ENCODE peak calls at places on chromosomes 5 and 9, in seven cellular contexts. W is uterus, R is sigmoid colon, F is ovary, E is endothelial cell of umbilical vein, L is esophagus squamous epithelium, D is tibial nerve. P is an unnamed sample.

GRCh38 chr5:95810305-95811125 is 12.0 kb downstream of the GLRX start:
- DNase-seq in W (no peak), R (no peak), F (no peak), E (no peak), L (no peak), D (no peak), P (no peak)

GRCh38 chr5:64637837-64638443 is 52.4 kb upstream of the SHISAL2B start:
- DNase-seq in W (no peak), R (no peak), F (no peak), E (no peak), L (no peak), D (no peak), P (no peak)

GRCh38 chr9:98851730-98852462 is 44.4 kb downstream of the GALNT12 start:
- DNase-seq in W (no peak), R (no peak), F (no peak), E (no peak), L (no peak), D (no peak), P (peak)

GRCh38 chr5:178519155-178519554 is 71.0 kb downstream of the COL23A1 start:
- DNase-seq in W (no peak), R (peak), F (no peak), E (no peak), L (no peak), D (no peak), P (no peak)

GRCh38 chr9:75149841-75150241 is 61.5 kb downstream of the OSTF1 start:
- DNase-seq in W (no peak), R (no peak), F (no peak), E (no peak), L (no peak), D (no peak), P (no peak)

GRCh38 chr5:142426129-142426641 is 101.4 kb upstream of the SPRY4 start:
- DNase-seq in W (no peak), R (peak), F (no peak), E (peak), L (no peak), D (no peak), P (peak)

GRCh38 chr9:124780060-124780756 is 3.3 kb downstream of the OLFML2A start:
- DNase-seq in W (peak), R (peak), F (no peak), E (no peak), L (no peak), D (no peak), P (no peak)

GRCh38 chr9:98538626-98539031 is 170.1 kb downstream of the GABBR2 start:
- DNase-seq in W (no peak), R (no peak), F (no peak), E (no peak), L (no peak), D (no peak), P (peak)

GRCh38 chr9:125815568-125815967 is 68.4 kb downstream of the PBX3 start:
- DNase-seq in W (no peak), R (no peak), F (no peak), E (no peak), L (no peak), D (no peak), P (no peak)

GRCh38 chr5:128455861-128456361 is 82.1 kb downstream of the FBN2 start:
- DNase-seq in W (no peak), R (no peak), F (no peak), E (no peak), L (no peak), D (no peak), P (no peak)

GRCh38 chr5:57776035-57776434 is 293.4 kb upstream of the ACTBL2 start:
- DNase-seq in W (no peak), R (no peak), F (no peak), E (no peak), L (no peak), D (no peak), P (no peak)

GRCh38 chr9:88580961-88581360 is 46.0 kb downstream of the NXNL2 start:
- DNase-seq in W (no peak), R (no peak), F (no peak), E (no peak), L (no peak), D (no peak), P (no peak)

GRCh38 chr5:675111-675875 is 17.9 kb downstream of the TPPP start:
- DNase-seq in W (peak), R (peak), F (peak), E (no peak), L (no peak), D (no peak), P (no peak)
- TF ChIP-seq POLR2A in W (no peak), R (no peak), F (no peak), E (no peak), L (no peak), D (no peak), P (no peak)

DNA sequence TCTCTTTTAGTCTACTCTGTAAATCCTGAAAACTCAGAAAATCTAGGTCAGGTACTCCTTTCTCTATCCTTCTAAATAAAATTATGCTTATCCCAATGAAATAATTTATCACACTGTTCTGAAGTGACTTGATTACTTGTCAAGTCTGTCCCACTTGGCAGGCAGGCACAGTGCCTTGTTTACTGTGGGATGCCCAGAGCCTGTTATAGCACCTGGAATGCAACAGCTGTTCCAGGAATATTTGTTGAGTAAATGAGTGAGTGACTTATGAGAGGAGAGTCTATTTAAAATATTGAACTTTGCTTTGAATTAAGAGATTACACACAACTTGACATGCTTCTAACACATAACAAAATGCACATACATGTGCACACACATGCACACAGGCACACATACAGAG is 130.0 kb downstream of the MPDZ start:
- DNase-seq in W (no peak), R (no peak), F (no peak), E (no peak), L (no peak), D (no peak), P (no peak)
- H3K4me3 ChIP-seq in W (no peak), R (no peak), F (no peak), E (no peak), L (no peak), D (no peak), P (no peak)

GRCh38 chr5:66818304-66818934 is 222.2 kb downstream of the MAST4 start:
- DNase-seq in W (no peak), R (no peak), F (no peak), E (no peak), L (no peak), D (no peak), P (no peak)
- H3K27ac ChIP-seq in W (no peak), R (no peak), F (no peak), E (no peak), L (no peak), D (no peak), P (no peak)

GRCh38 chr9:68791169-68791568 is 86.1 kb downstream of the PIP5K1B start:
- DNase-seq in W (no peak), R (no peak), F (no peak), E (no peak), L (no peak), D (no peak), P (no peak)

GRCh38 chr9:68782546-68782945 is 77.5 kb downstream of the PIP5K1B start:
- DNase-seq in W (no peak), R (no peak), F (no peak), E (no peak), L (no peak), D (no peak), P (no peak)

GRCh38 chr9:68781866-68782265 is 76.8 kb downstream of the PIP5K1B start:
- DNase-seq in W (no peak), R (no peak), F (no peak), E (no peak), L (no peak), D (no peak), P (no peak)

GRCh38 chr9:68780735-68781134 is 75.7 kb downstream of the PIP5K1B start:
- DNase-seq in W (no peak), R (no peak), F (no peak), E (no peak), L (no peak), D (no peak), P (no peak)

GRCh38 chr9:68785965-68786364 is 80.9 kb downstream of the PIP5K1B start:
- DNase-seq in W (no peak), R (no peak), F (no peak), E (peak), L (no peak), D (no peak), P (no peak)
- TF ChIP-seq POLR2A in W (no peak), R (no peak), F (no peak), E (no peak), L (no peak), D (no peak), P (no peak)

GRCh38 chr9:78542491-78543175 is 245.7 kb downstream of the PSAT1 start:
- DNase-seq in W (no peak), R (no peak), F (no peak), E (no peak), L (no peak), D (no peak), P (no peak)
- H3K4me3 ChIP-seq in W (no peak), R (no peak), F (no peak), E (no peak), L (no peak), D (no peak), P (no peak)

GRCh38 chr5:140344683-140345423 is 1.6 kb downstream of the HBEGF start:
- DNase-seq in W (no peak), R (no peak), F (no peak), E (no peak), L (no peak), D (no peak), P (no peak)
- H3K27ac ChIP-seq in W (peak), R (peak), F (no peak), E (peak), L (peak), D (peak), P (peak)

GRCh38 chr5:88860501-88860900 is 22.5 kb downstream of the MEF2C start:
- DNase-seq in W (no peak), R (no peak), F (no peak), E (no peak), L (no peak), D (no peak), P (no peak)
- TF ChIP-seq POLR2A in W (no peak), R (no peak), F (no peak), E (no peak), L (no peak), D (no peak), P (no peak)

GRCh38 chr9:137605146-137606004 is at the start of gene ARRDC1:
- DNase-seq in W (peak), R (peak), F (peak), E (peak), L (peak), D (peak), P (peak)
- H3K4me3 ChIP-seq in W (peak), R (peak), F (peak), E (peak), L (peak), D (peak), P (peak)

DNA sequence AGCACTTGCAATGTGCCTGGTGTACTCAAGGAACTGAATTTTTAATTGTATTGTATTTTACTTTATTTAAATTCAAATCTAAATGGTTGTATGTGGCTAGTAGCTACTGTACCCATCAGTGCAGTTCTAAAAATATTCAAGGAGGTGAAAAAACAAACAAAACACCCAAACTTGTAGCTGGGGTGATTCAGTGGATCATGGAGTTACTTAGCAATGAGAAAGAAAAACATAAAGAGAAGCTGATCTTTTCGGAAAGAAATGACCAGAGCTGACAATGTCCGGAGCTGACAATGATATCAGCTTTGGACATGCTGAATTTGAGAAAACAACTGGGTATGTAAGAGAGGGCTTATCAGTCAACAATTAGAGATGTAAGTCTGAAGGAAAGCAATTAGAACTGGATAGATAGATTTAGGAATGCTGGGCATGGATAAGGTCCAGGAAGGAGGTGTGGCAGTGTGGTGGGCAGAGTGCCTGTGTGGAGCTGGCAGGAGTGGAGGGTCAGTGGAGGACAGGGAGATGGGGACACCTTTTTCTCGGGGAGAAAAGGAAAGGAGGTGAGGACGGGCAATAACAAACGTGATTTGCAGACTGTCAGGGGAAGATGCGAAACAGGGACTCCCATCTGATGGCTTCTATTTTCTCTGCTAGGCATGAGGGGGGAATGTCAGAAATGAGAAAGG is 113.2 kb downstream of the DCP2 start:
- DNase-seq in W (no peak), R (no peak), F (no peak), E (peak), L (no peak), D (no peak), P (no peak)
- H3K27ac ChIP-seq in W (peak), R (peak), F (peak), E (no peak), L (no peak), D (no peak), P (no peak)

GRCh38 chr9:123615381-123615780 is 259.4 kb downstream of the CRB2 start:
- DNase-seq in W (no peak), R (no peak), F (no peak), E (no peak), L (no peak), D (no peak), P (no peak)
- TF ChIP-seq POLR2A in W (no peak), R (no peak), F (no peak), E (no peak), L (no peak), D (no peak), P (no peak)